ENCODE peak calls at places on chromosomes 16 and 17, in eight cellular contexts. One of them, this sample, is unnamed.

GRCh38 chr16:11076259-11077018 is 132.1 kb downstream of the CLEC16A start:
- DNase-seq in stimulated activated CD4-positive, alpha-beta T cell treated with anti-CD3 and anti-CD28 coated beads, Interleukin-2, amount 100 ng/mL, for 48 hours: peak
- DNase-seq in fibroblast of lung: no peak
- DNase-seq in MCF 10A: no peak
- DNase-seq in HTR-8/SVneo: no peak
- DNase-seq in AG04450: no peak
- DNase-seq in neural crest cell: no peak
- DNase-seq in pancreas: no peak
- DNase-seq in this sample: no peak

GRCh38 chr17:48055531-48056245 is 7.5 kb downstream of the NFE2L1 start:
- DNase-seq in stimulated activated CD4-positive, alpha-beta T cell treated with anti-CD3 and anti-CD28 coated beads, Interleukin-2, amount 100 ng/mL, for 48 hours: peak
- DNase-seq in fibroblast of lung: peak
- DNase-seq in MCF 10A: peak
- DNase-seq in HTR-8/SVneo: no peak
- DNase-seq in AG04450: peak
- DNase-seq in neural crest cell: no peak
- DNase-seq in pancreas: no peak
- DNase-seq in this sample: peak

GRCh38 chr17:57326348-57326747 is 70.0 kb downstream of the MSI2 start:
- DNase-seq in stimulated activated CD4-positive, alpha-beta T cell treated with anti-CD3 and anti-CD28 coated beads, Interleukin-2, amount 100 ng/mL, for 48 hours: no peak
- DNase-seq in fibroblast of lung: no peak
- DNase-seq in MCF 10A: no peak
- DNase-seq in HTR-8/SVneo: no peak
- DNase-seq in AG04450: no peak
- DNase-seq in neural crest cell: no peak
- DNase-seq in pancreas: no peak
- DNase-seq in this sample: no peak

GRCh38 chr17:22569459-22570143 is 877.3 kb downstream of the KCNJ18 start:
- DNase-seq in stimulated activated CD4-positive, alpha-beta T cell treated with anti-CD3 and anti-CD28 coated beads, Interleukin-2, amount 100 ng/mL, for 48 hours: no peak
- DNase-seq in fibroblast of lung: no peak
- DNase-seq in MCF 10A: no peak
- DNase-seq in HTR-8/SVneo: no peak
- DNase-seq in AG04450: no peak
- DNase-seq in neural crest cell: no peak
- DNase-seq in pancreas: no peak
- DNase-seq in this sample: peak

GRCh38 chr16:79390481-79391051 is 210.0 kb downstream of the MAF start:
- DNase-seq in stimulated activated CD4-positive, alpha-beta T cell treated with anti-CD3 and anti-CD28 coated beads, Interleukin-2, amount 100 ng/mL, for 48 hours: no peak
- DNase-seq in fibroblast of lung: no peak
- DNase-seq in MCF 10A: no peak
- DNase-seq in HTR-8/SVneo: no peak
- DNase-seq in AG04450: no peak
- DNase-seq in neural crest cell: no peak
- DNase-seq in pancreas: no peak
- DNase-seq in this sample: no peak

GRCh38 chr17:17190188-17190587 is 15.9 kb downstream of the PLD6 start:
- DNase-seq in stimulated activated CD4-positive, alpha-beta T cell treated with anti-CD3 and anti-CD28 coated beads, Interleukin-2, amount 100 ng/mL, for 48 hours: no peak
- DNase-seq in fibroblast of lung: no peak
- DNase-seq in MCF 10A: no peak
- DNase-seq in HTR-8/SVneo: no peak
- DNase-seq in AG04450: no peak
- DNase-seq in neural crest cell: no peak
- DNase-seq in pancreas: no peak
- DNase-seq in this sample: no peak

GRCh38 chr16:2686912-2687507 is 4.7 kb downstream of the KCTD5 start:
- DNase-seq in stimulated activated CD4-positive, alpha-beta T cell treated with anti-CD3 and anti-CD28 coated beads, Interleukin-2, amount 100 ng/mL, for 48 hours: no peak
- DNase-seq in fibroblast of lung: no peak
- DNase-seq in MCF 10A: no peak
- DNase-seq in HTR-8/SVneo: no peak
- DNase-seq in AG04450: no peak
- DNase-seq in neural crest cell: no peak
- DNase-seq in pancreas: no peak
- DNase-seq in this sample: no peak

GRCh38 chr17:872843-873242 is 90.7 kb downstream of the MRM3 start:
- DNase-seq in stimulated activated CD4-positive, alpha-beta T cell treated with anti-CD3 and anti-CD28 coated beads, Interleukin-2, amount 100 ng/mL, for 48 hours: no peak
- DNase-seq in fibroblast of lung: no peak
- DNase-seq in MCF 10A: no peak
- DNase-seq in HTR-8/SVneo: no peak
- DNase-seq in AG04450: no peak
- DNase-seq in neural crest cell: no peak
- DNase-seq in pancreas: no peak
- DNase-seq in this sample: no peak

GRCh38 chr17:82962163-82962720 is 117.2 kb upstream of the METRNL start:
- DNase-seq in stimulated activated CD4-positive, alpha-beta T cell treated with anti-CD3 and anti-CD28 coated beads, Interleukin-2, amount 100 ng/mL, for 48 hours: no peak
- DNase-seq in fibroblast of lung: peak
- DNase-seq in MCF 10A: no peak
- DNase-seq in HTR-8/SVneo: no peak
- DNase-seq in AG04450: no peak
- DNase-seq in neural crest cell: no peak
- DNase-seq in pancreas: no peak
- DNase-seq in this sample: no peak

GRCh38 chr16:72921106-72921505 is 126.8 kb downstream of the ZFHX3 start:
- DNase-seq in stimulated activated CD4-positive, alpha-beta T cell treated with anti-CD3 and anti-CD28 coated beads, Interleukin-2, amount 100 ng/mL, for 48 hours: no peak
- DNase-seq in fibroblast of lung: no peak
- DNase-seq in MCF 10A: no peak
- DNase-seq in HTR-8/SVneo: no peak
- DNase-seq in AG04450: no peak
- DNase-seq in neural crest cell: no peak
- DNase-seq in pancreas: no peak
- DNase-seq in this sample: no peak

GRCh38 chr17:39605492-39606433 is 2.0 kb downstream of the NEUROD2 start:
- DNase-seq in stimulated activated CD4-positive, alpha-beta T cell treated with anti-CD3 and anti-CD28 coated beads, Interleukin-2, amount 100 ng/mL, for 48 hours: no peak
- DNase-seq in fibroblast of lung: peak
- DNase-seq in MCF 10A: no peak
- DNase-seq in HTR-8/SVneo: no peak
- DNase-seq in AG04450: no peak
- DNase-seq in neural crest cell: no peak
- DNase-seq in pancreas: no peak
- DNase-seq in this sample: no peak

GRCh38 chr16:54285414-54286066 is 1.0 kb downstream of the IRX3 start:
- DNase-seq in stimulated activated CD4-positive, alpha-beta T cell treated with anti-CD3 and anti-CD28 coated beads, Interleukin-2, amount 100 ng/mL, for 48 hours: no peak
- DNase-seq in fibroblast of lung: no peak
- DNase-seq in MCF 10A: peak
- DNase-seq in HTR-8/SVneo: no peak
- DNase-seq in AG04450: no peak
- DNase-seq in neural crest cell: peak
- DNase-seq in pancreas: no peak
- DNase-seq in this sample: no peak

GRCh38 chr17:44850025-44850424 is 2.3 kb downstream of the HIGD1B start:
- DNase-seq in stimulated activated CD4-positive, alpha-beta T cell treated with anti-CD3 and anti-CD28 coated beads, Interleukin-2, amount 100 ng/mL, for 48 hours: no peak
- DNase-seq in fibroblast of lung: no peak
- DNase-seq in MCF 10A: no peak
- DNase-seq in HTR-8/SVneo: no peak
- DNase-seq in AG04450: no peak
- DNase-seq in neural crest cell: no peak
- DNase-seq in pancreas: no peak
- DNase-seq in this sample: no peak

GRCh38 chr17:40497704-40498103 is 3.7 kb downstream of the TNS4 start:
- DNase-seq in stimulated activated CD4-positive, alpha-beta T cell treated with anti-CD3 and anti-CD28 coated beads, Interleukin-2, amount 100 ng/mL, for 48 hours: no peak
- DNase-seq in fibroblast of lung: peak
- DNase-seq in MCF 10A: peak
- DNase-seq in HTR-8/SVneo: no peak
- DNase-seq in AG04450: no peak
- DNase-seq in neural crest cell: no peak
- DNase-seq in pancreas: no peak
- DNase-seq in this sample: no peak

GRCh38 chr16:69910964-69911363 is 40.2 kb upstream of the CLEC18A start:
- DNase-seq in stimulated activated CD4-positive, alpha-beta T cell treated with anti-CD3 and anti-CD28 coated beads, Interleukin-2, amount 100 ng/mL, for 48 hours: no peak
- DNase-seq in fibroblast of lung: no peak
- DNase-seq in MCF 10A: no peak
- DNase-seq in HTR-8/SVneo: no peak
- DNase-seq in AG04450: no peak
- DNase-seq in neural crest cell: no peak
- DNase-seq in pancreas: no peak
- DNase-seq in this sample: no peak

GRCh38 chr17:27384261-27384701 is 72.0 kb upstream of the KSR1 start:
- DNase-seq in stimulated activated CD4-positive, alpha-beta T cell treated with anti-CD3 and anti-CD28 coated beads, Interleukin-2, amount 100 ng/mL, for 48 hours: no peak
- DNase-seq in fibroblast of lung: peak
- DNase-seq in MCF 10A: peak
- DNase-seq in HTR-8/SVneo: peak
- DNase-seq in AG04450: peak
- DNase-seq in neural crest cell: no peak
- DNase-seq in pancreas: peak
- DNase-seq in this sample: peak

GRCh38 chr16:8859913-8860881 is 8.6 kb downstream of the CARHSP1 start:
- DNase-seq in stimulated activated CD4-positive, alpha-beta T cell treated with anti-CD3 and anti-CD28 coated beads, Interleukin-2, amount 100 ng/mL, for 48 hours: no peak
- DNase-seq in fibroblast of lung: peak
- DNase-seq in MCF 10A: peak
- DNase-seq in HTR-8/SVneo: no peak
- DNase-seq in AG04450: no peak
- DNase-seq in neural crest cell: no peak
- DNase-seq in pancreas: no peak
- DNase-seq in this sample: no peak

This sample was measured in H4.